ENCODE peak calls at places on chromosomes 5 and 9, in ten cellular contexts. One of them, this sample, is unnamed.

GRCh38 chr9:33103381-33104110 is 27.1 kb upstream of the SMU1 start:
- DNase-seq in CD8-positive, alpha-beta memory T cell: no peak
- DNase-seq in fibroblast of villous mesenchyme: no peak
- DNase-seq in naive thymus-derived CD8-positive, alpha-beta T cell: no peak
- DNase-seq in neural crest cell: no peak
- DNase-seq in foreskin fibroblast: peak; percentile 29
- DNase-seq in AG20443: no peak
- DNase-seq in pons: no peak
- DNase-seq in kidney epithelial cell: no peak
- DNase-seq in GM04504: no peak
- DNase-seq in this sample: no peak

GRCh38 chr5:59503223-59503622 is 390.3 kb downstream of the PDE4D start:
- DNase-seq in CD8-positive, alpha-beta memory T cell: no peak
- DNase-seq in fibroblast of villous mesenchyme: no peak
- DNase-seq in naive thymus-derived CD8-positive, alpha-beta T cell: no peak
- DNase-seq in neural crest cell: no peak
- DNase-seq in foreskin fibroblast: no peak
- DNase-seq in AG20443: no peak
- DNase-seq in pons: no peak
- DNase-seq in kidney epithelial cell: no peak
- DNase-seq in GM04504: no peak
- DNase-seq in this sample: no peak

GRCh38 chr9:101269596-101270324 is 115.0 kb downstream of the BAAT start:
- DNase-seq in CD8-positive, alpha-beta memory T cell: no peak
- DNase-seq in fibroblast of villous mesenchyme: no peak
- DNase-seq in naive thymus-derived CD8-positive, alpha-beta T cell: no peak
- DNase-seq in neural crest cell: no peak
- DNase-seq in foreskin fibroblast: no peak
- DNase-seq in AG20443: no peak
- DNase-seq in pons: peak; percentile 65
- DNase-seq in kidney epithelial cell: no peak
- DNase-seq in GM04504: no peak
- DNase-seq in this sample: no peak

GRCh38 chr9:137313956-137314560 is 12.0 kb upstream of the NRARP start:
- DNase-seq in CD8-positive, alpha-beta memory T cell: peak; percentile 33
- DNase-seq in fibroblast of villous mesenchyme: no peak
- DNase-seq in naive thymus-derived CD8-positive, alpha-beta T cell: no peak
- DNase-seq in neural crest cell: no peak
- DNase-seq in foreskin fibroblast: no peak
- DNase-seq in AG20443: peak; percentile 8
- DNase-seq in pons: no peak
- DNase-seq in kidney epithelial cell: no peak
- DNase-seq in GM04504: no peak
- DNase-seq in this sample: no peak

GRCh38 chr5:173457482-173457881 is 129.3 kb upstream of the STC2 start:
- DNase-seq in CD8-positive, alpha-beta memory T cell: no peak
- DNase-seq in fibroblast of villous mesenchyme: peak; percentile 36
- DNase-seq in naive thymus-derived CD8-positive, alpha-beta T cell: no peak
- DNase-seq in neural crest cell: no peak
- DNase-seq in foreskin fibroblast: no peak
- DNase-seq in AG20443: no peak
- DNase-seq in pons: no peak
- DNase-seq in kidney epithelial cell: no peak
- DNase-seq in GM04504: no peak
- DNase-seq in this sample: no peak

GRCh38 chr5:67267522-67268232 is 71.1 kb upstream of the CD180 start:
- DNase-seq in CD8-positive, alpha-beta memory T cell: no peak
- DNase-seq in fibroblast of villous mesenchyme: no peak
- DNase-seq in naive thymus-derived CD8-positive, alpha-beta T cell: no peak
- DNase-seq in neural crest cell: no peak
- DNase-seq in foreskin fibroblast: no peak
- DNase-seq in AG20443: no peak
- DNase-seq in pons: no peak
- DNase-seq in kidney epithelial cell: no peak
- DNase-seq in GM04504: no peak
- DNase-seq in this sample: no peak

GRCh38 chr5:124519396-124519795 is 227.0 kb downstream of the ZNF608 start:
- DNase-seq in CD8-positive, alpha-beta memory T cell: no peak
- DNase-seq in fibroblast of villous mesenchyme: peak; percentile 82
- DNase-seq in naive thymus-derived CD8-positive, alpha-beta T cell: no peak
- DNase-seq in neural crest cell: no peak
- DNase-seq in foreskin fibroblast: peak; percentile 93
- DNase-seq in AG20443: peak; percentile 71
- DNase-seq in pons: no peak
- DNase-seq in kidney epithelial cell: peak; percentile 52
- DNase-seq in GM04504: peak; percentile 57
- DNase-seq in this sample: peak; percentile 53

GRCh38 chr5:176463113-176463764 is 15.1 kb downstream of the FAF2 start:
- DNase-seq in CD8-positive, alpha-beta memory T cell: no peak
- DNase-seq in fibroblast of villous mesenchyme: no peak
- DNase-seq in naive thymus-derived CD8-positive, alpha-beta T cell: no peak
- DNase-seq in neural crest cell: no peak
- DNase-seq in foreskin fibroblast: no peak
- DNase-seq in AG20443: no peak
- DNase-seq in pons: no peak
- DNase-seq in kidney epithelial cell: no peak
- DNase-seq in GM04504: no peak
- DNase-seq in this sample: no peak

GRCh38 chr5:179731791-179732411 is 721 bp upstream of the MAML1 start:
- DNase-seq in CD8-positive, alpha-beta memory T cell: peak; percentile 50
- DNase-seq in fibroblast of villous mesenchyme: peak; percentile 89
- DNase-seq in naive thymus-derived CD8-positive, alpha-beta T cell: no peak
- DNase-seq in neural crest cell: peak; percentile 12
- DNase-seq in foreskin fibroblast: peak; percentile 89
- DNase-seq in AG20443: no peak
- DNase-seq in pons: peak; percentile 6
- DNase-seq in kidney epithelial cell: peak; percentile 48
- DNase-seq in GM04504: peak; percentile 65
- DNase-seq in this sample: peak; percentile 18

This sample was measured in astrocyte of the cerebellum.